ENCODE peak calls at places on chromosome 18, in four cellular contexts. W is A549, N is tibial nerve, T is suprapubic skin. B is an unnamed sample.

GRCh38 chr18:3177902-3178687 is 41.7 kb downstream of the MYOM1 start:
- DNase-seq in N (peak), W (no peak), T (peak), B (peak)

GRCh38 chr18:23827681-23828080 is 138.4 kb downstream of the LAMA3 start:
- DNase-seq in N (no peak), T (no peak), W (no peak), B (no peak)

GRCh38 chr18:68699043-68699442 is 15.9 kb downstream of the TMX3 start:
- DNase-seq in T (no peak), W (no peak), N (no peak), B (no peak)

GRCh38 chr18:38493991-38494559 is 928.5 kb upstream of the CELF4 start:
- DNase-seq in W (no peak), N (no peak), T (no peak), B (no peak)

GRCh38 chr18:38369772-38370690 is 804.4 kb upstream of the CELF4 start:
- DNase-seq in W (no peak), T (no peak), N (no peak), B (no peak)

GRCh38 chr18:22069916-22070315 is 99.5 kb upstream of the GATA6 start:
- DNase-seq in W (no peak), T (no peak), N (no peak), B (no peak)

GRCh38 chr18:22207022-22207758 is 37.8 kb downstream of the GATA6 start:
- DNase-seq in W (no peak), T (no peak), N (no peak), B (no peak)

GRCh38 chr18:2513616-2514015 is 57.7 kb downstream of the METTL4 start:
- DNase-seq in W (no peak), T (no peak), N (no peak), B (no peak)

GRCh38 chr18:28789460-28789859 is 612.5 kb upstream of the CDH2 start:
- DNase-seq in W (no peak), T (no peak), N (no peak), B (no peak)

GRCh38 chr18:24926649-24927048 is 425.3 kb downstream of the ZNF521 start:
- DNase-seq in T (no peak), N (no peak), W (no peak), B (no peak)

GRCh38 chr18:34809697-34810096 is 99.6 kb downstream of the DTNA start:
- DNase-seq in T (peak), N (peak), W (no peak), B (peak)

GRCh38 chr18:79570266-79571201 is 109.1 kb upstream of the CTDP1 start:
- DNase-seq in T (peak), W (no peak), N (no peak), B (peak)

GRCh38 chr18:1002653-1003178 is 98.0 kb downstream of the ADCYAP1 start:
- DNase-seq in T (no peak), W (no peak), N (no peak), B (no peak)

GRCh38 chr18:3726241-3726951 is 276.4 kb downstream of the TGIF1 start:
- DNase-seq in W (no peak), N (peak), T (no peak), B (no peak)

GRCh38 chr18:36633961-36634412 is 194.8 kb downstream of the TPGS2 start:
- DNase-seq in N (no peak), T (no peak), W (no peak), B (no peak)

GRCh38 chr18:55202232-55202917 is 243.1 kb upstream of the CCDC68 start:
- DNase-seq in T (no peak), N (no peak), W (no peak), B (no peak)

GRCh38 chr18:398866-399637 is 101.4 kb downstream of the COLEC12 start:
- DNase-seq in T (no peak), W (no peak), N (no peak), B (no peak)

GRCh38 chr18:69400976-69401474 is 337 bp downstream of the DOK6 start:
- DNase-seq in N (no peak), W (peak), T (no peak), B (peak)

GRCh38 chr18:76721207-76721996 is 101.0 kb upstream of the ZNF236 start:
- DNase-seq in W (no peak), N (no peak), T (no peak), B (no peak)

GRCh38 chr18:59265246-59266018 is 7.8 kb downstream of the RAX start:
- DNase-seq in T (no peak), W (peak), N (no peak), B (no peak)

GRCh38 chr18:48784654-48785053 is 166.1 kb downstream of the SMAD7 start:
- DNase-seq in W (no peak), N (no peak), T (no peak), B (no peak)

GRCh38 chr18:47594621-47595086 is 335.8 kb downstream of the SMAD2 start:
- DNase-seq in T (no peak), W (no peak), N (peak), B (no peak)
- TF ChIP-seq EP300 in T (no peak), W (no peak), N (no peak), B (no peak)

GRCh38 chr18:62883937-62884735 is 168.8 kb downstream of the PHLPP1 start:
- DNase-seq in W (no peak), N (no peak), T (no peak), B (no peak)
- TF ChIP-seq EP300 in W (no peak), N (no peak), T (no peak), B (no peak)

DNA sequence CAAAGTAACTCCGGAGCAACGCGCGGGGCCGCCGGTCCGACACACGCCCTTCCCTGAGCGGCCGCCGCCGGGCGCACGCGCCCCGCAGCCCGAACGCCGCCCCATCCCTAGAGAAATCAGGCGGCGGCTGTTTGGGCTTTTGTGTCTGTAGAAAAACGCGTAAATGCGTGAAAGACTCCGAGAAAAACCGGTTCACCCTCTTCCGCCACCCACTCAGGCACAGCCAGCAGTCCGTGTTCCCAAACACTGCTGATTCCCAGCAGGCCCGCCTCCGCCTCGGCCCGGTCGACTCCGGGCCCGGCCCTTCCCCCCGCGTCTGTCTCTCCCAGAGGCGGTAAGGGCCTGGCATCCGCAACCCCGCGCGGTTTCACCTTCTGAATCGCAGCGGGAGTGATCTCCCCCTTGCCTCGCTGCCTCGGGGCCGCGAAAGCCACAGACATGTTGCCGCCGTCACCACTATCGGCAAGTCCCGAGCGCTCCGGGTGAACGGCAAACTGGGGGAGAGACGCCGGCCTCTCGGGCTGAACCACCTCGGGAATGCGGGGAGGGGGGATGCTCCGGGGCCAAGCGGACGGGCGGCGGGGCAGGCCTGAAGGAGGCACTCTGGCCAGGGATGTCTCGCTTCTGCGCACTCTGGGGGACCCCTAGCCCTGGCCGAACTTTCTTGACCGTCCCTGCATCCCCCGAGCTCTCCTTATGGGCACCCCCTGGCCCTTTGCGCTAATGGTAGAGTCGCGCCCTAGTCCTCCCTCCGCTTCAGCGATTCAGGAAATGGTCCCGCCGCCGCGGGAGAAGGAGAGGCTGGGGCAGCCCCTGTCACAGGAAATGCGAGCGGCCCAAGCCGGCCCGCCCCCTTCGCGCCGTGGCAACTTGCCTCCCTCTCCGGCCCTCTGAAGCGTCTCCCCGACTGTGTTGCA is at the start of gene SS18:
- DNase-seq in N (peak), W (peak), T (peak), B (peak)
- TF ChIP-seq EP300 in N (no peak), W (no peak), T (no peak), B (no peak)

GRCh38 chr18:6004683-6005082 is 109.4 kb upstream of the TMEM200C start:
- DNase-seq in W (no peak), T (no peak), N (no peak), B (no peak)
- TF ChIP-seq EP300 in W (no peak), T (no peak), N (no peak), B (no peak)

DNA sequence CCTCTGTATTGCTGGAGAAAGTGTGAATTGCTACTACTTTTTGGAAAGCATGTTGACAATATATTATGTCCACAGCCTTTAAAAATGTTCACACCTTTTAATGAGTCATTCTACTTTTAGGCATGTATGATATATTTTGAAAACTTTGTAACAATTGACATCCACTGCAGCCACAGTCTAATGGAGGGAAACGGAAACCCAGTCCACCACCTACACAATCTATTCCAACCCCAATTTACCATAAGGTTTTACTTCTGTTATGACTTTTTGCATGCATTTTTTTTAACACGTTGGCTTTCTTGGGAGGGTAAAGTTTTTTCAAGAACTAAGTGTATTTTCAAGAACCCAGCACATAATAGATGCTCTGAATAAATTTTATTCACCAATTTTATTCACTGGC is 38.5 kb upstream of the ATP8B1 start:
- DNase-seq in T (no peak), N (no peak), W (no peak), B (no peak)
- TF ChIP-seq EP300 in T (no peak), N (no peak), W (no peak), B (no peak)

DNA sequence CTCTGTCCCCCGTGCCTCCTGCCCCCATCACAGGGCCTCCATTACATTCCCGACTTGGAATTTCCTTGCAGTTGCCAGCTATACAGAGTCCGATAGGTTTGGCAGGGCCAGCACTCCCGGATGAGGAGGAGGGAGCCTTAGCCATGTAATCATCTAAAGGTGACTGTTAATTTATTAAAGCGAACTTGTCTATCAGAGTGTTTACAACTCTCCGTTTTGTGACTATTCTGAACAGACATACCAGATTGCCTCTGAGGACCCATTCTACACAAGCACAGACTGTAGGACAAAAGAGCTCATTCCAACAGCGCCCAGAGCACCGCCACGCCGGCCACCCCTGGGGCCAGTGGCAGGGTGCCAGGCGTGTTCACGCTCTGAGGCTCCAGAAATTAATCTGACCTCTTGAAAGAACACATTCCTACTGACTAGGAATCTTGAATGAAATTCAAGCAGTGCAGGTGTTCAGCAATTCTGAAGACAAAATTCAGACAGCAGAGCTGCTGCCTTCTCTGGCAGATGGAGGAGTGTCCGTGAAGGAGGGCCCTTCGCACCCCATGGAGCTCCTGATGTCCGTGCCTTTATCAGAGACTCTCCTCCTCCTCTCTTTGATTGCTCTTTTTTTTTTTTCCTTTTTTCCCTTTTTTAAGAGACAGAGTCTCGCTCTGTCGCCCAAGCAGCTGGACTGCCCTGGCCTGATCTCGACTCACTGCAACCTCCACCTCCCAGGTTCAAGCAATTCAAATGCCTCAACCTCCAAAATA is 58.1 kb upstream of the RALBP1 start:
- DNase-seq in W (no peak), N (no peak), T (no peak), B (no peak)
- TF ChIP-seq EP300 in W (no peak), N (no peak), T (no peak), B (no peak)

GRCh38 chr18:8049147-8049546 is 482.0 kb downstream of the PTPRM start:
- DNase-seq in W (no peak), T (no peak), N (no peak), B (no peak)
- TF ChIP-seq EP300 in W (no peak), T (no peak), N (no peak), B (no peak)

DNA sequence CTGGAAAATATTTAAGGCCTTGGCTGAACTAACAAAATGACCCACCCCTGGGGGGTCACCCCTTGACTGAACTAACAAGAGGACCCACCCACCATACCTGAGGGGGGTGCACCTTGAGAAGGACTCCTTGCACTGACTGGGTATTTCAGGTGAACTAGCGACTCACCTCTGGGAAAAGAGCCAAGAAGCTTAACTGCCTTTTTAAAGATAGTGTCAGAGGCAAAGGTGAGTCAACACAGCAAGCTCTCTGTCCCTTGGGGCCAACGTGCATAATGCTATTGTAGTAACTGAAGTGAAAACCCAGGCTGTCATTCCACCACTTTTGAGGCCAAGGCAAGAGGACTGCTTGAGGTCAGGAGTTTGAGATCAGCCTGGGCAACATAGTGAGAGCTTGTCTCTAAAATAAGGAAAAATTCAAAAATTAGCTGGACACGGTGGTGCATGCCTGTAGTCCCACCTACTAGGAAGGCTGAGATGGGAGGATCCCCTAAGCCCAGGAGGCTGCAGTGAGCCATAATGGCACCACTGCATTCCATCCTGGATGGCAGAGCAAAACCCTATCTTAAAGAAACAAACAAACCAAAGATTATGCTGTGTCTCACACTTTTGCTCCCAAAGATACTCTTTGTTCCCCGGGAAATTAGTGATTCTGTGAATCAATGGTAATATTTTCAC is 36.4 kb upstream of the ZCCHC2 start:
- DNase-seq in N (no peak), W (peak), T (no peak), B (peak)
- TF ChIP-seq EP300 in N (no peak), W (no peak), T (no peak), B (no peak)

GRCh38 chr18:44725300-44726096 is 44.8 kb downstream of the SETBP1 start:
- DNase-seq in W (no peak), T (no peak), N (no peak), B (peak)
- TF ChIP-seq EP300 in W (no peak), T (no peak), N (no peak), B (no peak)

B was measured in transverse colon.